ENCODE peak calls at places on chromosomes 4 and X, in six cellular contexts. W is G401, D is T-cell, V is D341Med, R is coronary artery, G is body of pancreas. C is an unnamed sample.

GRCh38 chrX:45172890-45173289 is 27.8 kb downstream of the DIPK2B start:
- DNase-seq in W (peak; percentile 56), D (no peak), V (no peak), R (no peak), G (no peak), C (peak; percentile 20)

GRCh38 chr4:28179126-28179525 is 1318.5 kb downstream of the STIM2 start:
- DNase-seq in W (no peak), D (no peak), V (no peak), R (no peak), G (no peak), C (no peak)

GRCh38 chrX:40434947-40435346 is 145.8 kb upstream of the ATP6AP2 start:
- DNase-seq in W (no peak), D (no peak), V (no peak), R (no peak), G (no peak), C (peak; percentile 25)

GRCh38 chr4:139933541-139933940 is 220.4 kb downstream of the MAML3 start:
- DNase-seq in W (no peak), D (no peak), V (no peak), R (no peak), G (peak; percentile 72), C (no peak)

GRCh38 chrX:131729295-131729694 is 185.4 kb downstream of the OR13H1 start:
- DNase-seq in W (no peak), D (peak; percentile 83), V (no peak), R (peak; percentile 89), G (peak; percentile 93), C (peak; percentile 88)

GRCh38 chrX:2650865-2651264 is 40.2 kb upstream of the CD99 start:
- DNase-seq in W (no peak), D (no peak), V (no peak), R (no peak), G (no peak), C (no peak)

GRCh38 chrX:122094611-122095010 is 1047.2 kb downstream of the GLUD2 start:
- DNase-seq in W (no peak), D (no peak), V (no peak), R (no peak), G (no peak), C (peak; percentile 23)

GRCh38 chrX:926070-926469 is 286.4 kb downstream of the CRLF2 start:
- DNase-seq in W (no peak), D (no peak), V (no peak), R (no peak), G (no peak), C (no peak)

GRCh38 chr4:130825283-130825682 is 1729.3 kb downstream of the C4orf33 start:
- DNase-seq in W (no peak), D (no peak), V (no peak), R (no peak), G (no peak), C (no peak)

GRCh38 chr4:171378323-171378722 is 434.9 kb upstream of the GALNTL6 start:
- DNase-seq in W (no peak), D (no peak), V (no peak), R (no peak), G (no peak), C (peak; percentile 3)

GRCh38 chrX:55127692-55128091 is 38.9 kb downstream of the PAGE2 start:
- DNase-seq in W (no peak), D (no peak), V (no peak), R (no peak), G (no peak), C (no peak)

GRCh38 chrX:9670136-9670905 is 95.3 kb downstream of the GPR143 start:
- DNase-seq in W (no peak), D (no peak), V (no peak), R (no peak), G (no peak), C (peak; percentile 33)

GRCh38 chrX:110211340-110211739 is 106.5 kb downstream of the AMMECR1 start:
- DNase-seq in W (no peak), D (no peak), V (no peak), R (no peak), G (no peak), C (no peak)

GRCh38 chrX:136646602-136647239 is 1.2 kb upstream of the CD40LG start:
- DNase-seq in W (no peak), D (peak; percentile 55), V (no peak), R (no peak), G (no peak), C (no peak)